ENCODE peak calls at places on chromosomes 1 and 21, in five cellular contexts. G is hepatocyte, N is HCT116, M is PC-3, C is GM23338. A is an unnamed sample. For H3K9me2, the result is how much of the 10 kb centered on the place peaks cover.

GRCh38 chr1:172460901-172461315 is 17.0 kb upstream of the PIGC start:
- DNase-seq in G (no peak), N (no peak), M (peak), C (peak), A (no peak)

GRCh38 chr1:154115180-154115579 is 39.7 kb downstream of the NUP210L start:
- DNase-seq in G (no peak), N (no peak), M (no peak), C (peak), A (no peak)

GRCh38 chr1:236757640-236758039 is 37.5 kb upstream of the MTR start:
- DNase-seq in G (no peak), N (no peak), M (no peak), C (no peak), A (no peak)

GRCh38 chr1:26787381-26787705 is 407 bp upstream of the PIGV start:
- DNase-seq in G (no peak), N (no peak), M (no peak), C (no peak), A (no peak)

GRCh38 chr1:85952460-85952859 is 204.1 kb downstream of the COL24A1 start:
- DNase-seq in G (no peak), N (no peak), M (no peak), C (no peak), A (no peak)

GRCh38 chr1:21661886-21662285 is 7.3 kb downstream of the RAP1GAP start:
- DNase-seq in G (no peak), N (no peak), M (no peak), C (no peak), A (no peak)

GRCh38 chr1:203336097-203336496 is 14.8 kb downstream of the FMOD start:
- DNase-seq in G (no peak), N (no peak), M (no peak), C (no peak), A (no peak)

GRCh38 chr1:12143631-12144155 is 23.1 kb upstream of the TNFRSF1B start:
- DNase-seq in G (peak), N (no peak), M (peak), C (no peak), A (no peak)

GRCh38 chr1:193062698-193063463 is 3.5 kb downstream of the RO60 start:
- DNase-seq in G (no peak), N (no peak), M (peak), C (no peak), A (no peak)

GRCh38 chr1:242081446-242081845 is 82.5 kb upstream of the MAP1LC3C start:
- DNase-seq in G (no peak), N (no peak), M (no peak), C (no peak), A (no peak)

GRCh38 chr1:99782397-99782796 is 16.0 kb upstream of the FRRS1 start:
- DNase-seq in G (no peak), N (no peak), M (no peak), C (no peak), A (no peak)

GRCh38 chr1:38950553-38950952 is 8.9 kb upstream of the RHBDL2 start:
- DNase-seq in G (no peak), N (no peak), M (no peak), C (no peak), A (no peak)

GRCh38 chr1:200179781-200180160 is 152.3 kb downstream of the NR5A2 start:
- DNase-seq in G (no peak), N (no peak), M (no peak), C (no peak), A (no peak)

GRCh38 chr1:82371844-82372498 is 571.2 kb downstream of the ADGRL2 start:
- DNase-seq in G (no peak), N (no peak), M (no peak), C (no peak), A (no peak)

GRCh38 chr1:228555074-228555989 is 68.2 kb downstream of the RNF187 start:
- DNase-seq in G (no peak), N (no peak), M (no peak), C (no peak), A (peak)

GRCh38 chr21:15031790-15032357 is 32.9 kb downstream of the NRIP1 start:
- DNase-seq in G (no peak), N (no peak), M (no peak), C (no peak), A (no peak)

GRCh38 chr1:197948926-197949899 is 32.0 kb downstream of the LHX9 start:
- DNase-seq in G (no peak), N (no peak), M (no peak), C (no peak), A (no peak)

GRCh38 chr1:147541672-147542548 is 609 bp downstream of the BCL9 start:
- DNase-seq in G (peak), N (no peak), M (peak), C (peak), A (peak)

GRCh38 chr1:186465956-186466355 is 5.0 kb upstream of the PDC start:
- DNase-seq in G (no peak), N (no peak), M (no peak), C (no peak), A (no peak)

GRCh38 chr1:32920833-32921232 is 19.6 kb upstream of the TMEM54 start:
- DNase-seq in G (no peak), N (no peak), M (no peak), C (no peak), A (no peak)

GRCh38 chr1:11100149-11100493 is 452 bp upstream of the EXOSC10 start:
- DNase-seq in G (no peak), N (no peak), M (no peak), C (no peak), A (no peak)

GRCh38 chr1:30520461-30520860 is 202.9 kb downstream of the MATN1 start:
- DNase-seq in G (no peak), N (no peak), M (no peak), C (no peak), A (no peak)

GRCh38 chr1:27603320-27603961 is 503 bp downstream of the AHDC1 start:
- DNase-seq in G (peak), N (no peak), M (no peak), C (peak), A (peak)

GRCh38 chr1:7617826-7618225 is 153.3 kb upstream of the VAMP3 start:
- DNase-seq in G (no peak), N (no peak), M (no peak), C (no peak), A (no peak)
- TF ChIP-seq EZH2phosphoT487 in G (no peak), N (no peak), M (no peak), C (no peak), A (no peak)

GRCh38 chr1:238135708-238136107 is 245.0 kb upstream of the ZP4 start:
- DNase-seq in G (no peak), N (no peak), M (no peak), C (no peak), A (no peak)

GRCh38 chr1:238141295-238141694 is 250.6 kb upstream of the ZP4 start:
- DNase-seq in G (no peak), N (no peak), M (no peak), C (no peak), A (no peak)

GRCh38 chr1:238139713-238140112 is 249.0 kb upstream of the ZP4 start:
- DNase-seq in G (peak), N (no peak), M (peak), C (no peak), A (no peak)

DNA sequence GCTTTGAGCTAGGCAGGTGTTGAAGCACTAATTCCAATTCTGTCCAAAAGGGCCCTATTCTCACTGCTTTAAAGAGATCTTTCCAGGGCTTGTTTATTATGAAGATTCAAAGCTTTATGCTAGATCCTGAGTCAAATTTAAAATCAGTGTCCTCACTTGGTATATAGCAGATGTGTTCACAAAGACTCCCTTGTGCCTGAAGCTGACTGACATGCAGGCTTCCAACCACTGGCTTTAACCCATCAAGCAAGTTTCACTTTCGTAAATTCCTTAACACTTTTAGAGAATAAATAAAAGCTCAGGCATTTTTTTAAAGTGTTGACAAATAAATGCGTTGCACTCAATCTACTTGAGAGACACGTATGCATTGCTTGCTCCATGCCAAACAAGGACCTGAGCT is 245.5 kb upstream of the ZP4 start:
- DNase-seq in G (no peak), N (no peak), M (no peak), C (no peak), A (no peak)
- TF ChIP-seq CTCF in G (no peak), N (no peak), M (no peak), C (no peak), A (no peak)

GRCh38 chr21:33991091-33991490 is 75.5 kb upstream of the ATP5PO start:
- DNase-seq in G (no peak), N (no peak), M (no peak), C (no peak), A (no peak)

GRCh38 chr21:33985117-33986050 is 69.8 kb upstream of the ATP5PO start:
- DNase-seq in G (no peak), N (no peak), M (no peak), C (no peak), A (no peak)

GRCh38 chr21:33987461-33987860 is 71.9 kb upstream of the ATP5PO start:
- DNase-seq in G (no peak), N (no peak), M (no peak), C (no peak), A (no peak)

GRCh38 chr21:33989440-33989839 is 73.8 kb upstream of the ATP5PO start:
- DNase-seq in G (no peak), N (no peak), M (no peak), C (no peak), A (no peak)

DNA sequence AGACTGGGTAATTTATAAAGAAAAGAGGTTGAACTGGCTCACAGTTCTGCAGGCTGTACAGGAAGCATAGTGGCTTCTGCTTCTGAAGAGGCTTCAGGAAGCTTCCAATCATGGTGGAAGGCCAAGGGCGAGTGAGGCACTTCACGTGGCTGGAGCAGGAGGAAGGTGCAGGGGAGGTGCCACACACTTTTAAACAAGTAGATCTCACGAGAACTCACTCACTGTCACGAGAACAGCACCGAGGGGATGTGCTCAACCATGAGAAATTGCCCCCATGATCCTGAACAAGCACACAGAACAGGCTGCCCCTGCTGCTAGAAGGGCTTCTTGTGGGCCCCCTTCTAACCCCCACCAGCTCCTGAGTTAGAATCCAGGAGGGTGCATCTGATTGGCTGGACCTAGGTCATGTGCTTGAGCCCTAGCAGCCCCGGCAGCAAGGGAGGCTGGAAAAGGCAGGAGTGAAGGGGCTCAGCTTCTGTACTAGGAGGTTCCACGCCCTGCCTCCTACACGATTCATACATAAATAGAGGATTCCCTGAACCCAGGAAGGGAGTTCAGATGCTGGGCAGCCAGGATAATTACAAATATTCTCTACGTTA is 72.7 kb upstream of the ATP5PO start:
- DNase-seq in G (no peak), N (no peak), M (no peak), C (no peak), A (no peak)
- H3K9me2 ChIP-seq in G (under half), N (under half), M (under half), C (under half), A (under half)

GRCh38 chr1:244324176-244324883 is 127.4 kb downstream of the ADSS2 start:
- DNase-seq in G (no peak), N (no peak), M (no peak), C (no peak), A (no peak)

GRCh38 chr1:244325056-244325764 is 126.5 kb downstream of the ADSS2 start:
- DNase-seq in G (no peak), N (no peak), M (no peak), C (no peak), A (peak)

GRCh38 chr1:244319283-244320132 is 132.2 kb downstream of the ADSS2 start:
- DNase-seq in G (no peak), N (no peak), M (peak), C (no peak), A (peak)

GRCh38 chr1:244322181-244322580 is 129.5 kb downstream of the ADSS2 start:
- DNase-seq in G (no peak), N (no peak), M (no peak), C (no peak), A (no peak)

GRCh38 chr1:244322791-244323521 is 128.8 kb downstream of the ADSS2 start:
- DNase-seq in G (peak), N (peak), M (peak), C (peak), A (no peak)
- TF ChIP-seq EZH2phosphoT487 in G (no peak), N (no peak), M (no peak), C (no peak), A (no peak)

DNA sequence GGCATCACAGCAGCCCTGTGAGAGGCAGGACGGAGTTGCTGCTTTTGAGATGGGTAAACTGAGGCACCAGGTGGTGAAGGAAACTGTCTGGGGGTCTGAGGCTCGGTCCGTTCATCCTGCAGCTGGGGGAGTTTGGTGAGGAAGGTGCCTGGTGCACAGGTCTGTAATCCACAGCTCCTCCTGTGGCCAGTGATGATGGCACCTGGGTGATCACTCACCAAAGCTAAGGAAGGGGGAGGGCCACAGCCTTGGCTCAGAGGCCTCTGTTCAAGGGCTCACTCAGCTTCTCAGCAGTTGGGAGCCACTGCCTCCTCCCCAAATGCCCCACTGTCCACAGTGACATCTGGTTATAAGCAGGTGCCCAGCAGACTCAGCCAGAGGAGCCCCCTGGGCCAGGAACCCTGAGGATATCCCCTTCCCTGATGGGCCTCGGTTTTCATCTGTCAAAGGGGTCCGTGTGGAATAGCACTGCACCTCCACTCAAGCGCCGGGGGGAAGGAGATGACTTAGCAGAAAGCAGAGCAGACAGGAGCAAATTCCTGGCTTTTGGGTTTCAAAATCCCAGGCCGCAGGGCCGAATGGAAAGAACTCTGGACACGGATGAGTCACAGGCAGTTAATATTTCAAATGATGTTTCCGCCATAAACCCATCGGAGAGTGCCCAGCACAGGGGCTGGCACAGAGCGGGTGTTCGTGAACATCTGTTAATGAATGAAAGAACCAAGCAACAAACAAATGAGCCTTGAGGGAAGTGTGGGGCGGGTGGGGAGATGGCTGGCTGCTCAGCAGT is 82.8 kb downstream of the DMRTB1 start:
- DNase-seq in G (peak), N (peak), M (peak), C (peak), A (peak)
- TF ChIP-seq CTCF in G (peak), N (peak), M (peak), C (peak), A (peak)

DNA sequence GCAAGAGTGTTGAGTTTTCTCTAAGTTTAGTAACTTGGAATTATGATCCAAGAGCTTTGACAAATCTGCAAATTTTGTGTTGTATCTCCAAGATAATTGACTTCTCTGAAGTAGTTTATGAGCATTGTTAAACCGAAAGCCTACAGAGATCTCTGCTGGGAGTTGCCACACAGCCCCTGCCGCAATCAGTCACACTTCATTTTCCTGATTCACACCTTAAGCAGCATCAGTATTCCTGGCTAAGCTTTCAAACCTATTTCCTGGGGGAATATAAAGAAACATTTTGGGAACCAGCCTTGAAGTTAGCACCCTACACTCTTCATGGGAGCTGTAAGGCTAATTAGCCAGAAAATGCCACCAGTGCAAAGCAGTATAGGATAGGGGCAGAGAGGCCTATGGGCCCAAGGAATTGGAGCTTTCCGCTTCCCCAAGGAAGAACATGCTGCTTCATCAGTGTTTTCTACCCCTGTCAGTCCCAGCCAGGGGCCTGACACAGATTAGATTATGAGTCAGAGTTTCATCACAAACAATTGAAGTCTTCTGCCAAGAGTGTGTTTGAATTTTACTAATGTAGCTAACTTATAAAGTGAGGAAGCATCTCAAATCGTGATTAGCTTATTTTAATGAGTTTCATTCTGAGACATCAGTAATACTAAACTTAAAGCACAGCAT is 23.2 kb upstream of the CACYBP start:
- DNase-seq in G (no peak), N (no peak), M (peak), C (no peak), A (no peak)
- H3K9me2 ChIP-seq in G (under half), N (under half), M (under half), C (under half), A (under half)

GRCh38 chr1:247680171-247680570 is 632 bp upstream of the OR13G1 start:
- DNase-seq in G (no peak), N (no peak), M (peak), C (no peak), A (no peak)
- TF ChIP-seq EZH2phosphoT487 in G (no peak), N (no peak), M (no peak), C (no peak), A (no peak)

GRCh38 chr1:202154766-202155477 is 5.5 kb downstream of the PTPN7 start:
- DNase-seq in G (peak), N (peak), M (peak), C (peak), A (peak)
- TF ChIP-seq CTCF in G (peak), N (peak), M (peak), C (peak), A (peak)

GRCh38 chr1:246517391-246517790 is 10.3 kb upstream of the SMYD3 start:
- DNase-seq in G (no peak), N (no peak), M (no peak), C (no peak), A (no peak)

GRCh38 chr1:246513041-246513440 is 6.0 kb upstream of the SMYD3 start:
- DNase-seq in G (no peak), N (no peak), M (no peak), C (no peak), A (no peak)

GRCh38 chr1:246516126-246516525 is 9.0 kb upstream of the SMYD3 start:
- DNase-seq in G (no peak), N (no peak), M (no peak), C (no peak), A (no peak)

GRCh38 chr1:246513619-246514343 is 6.7 kb upstream of the SMYD3 start:
- DNase-seq in G (no peak), N (no peak), M (no peak), C (no peak), A (no peak)

DNA sequence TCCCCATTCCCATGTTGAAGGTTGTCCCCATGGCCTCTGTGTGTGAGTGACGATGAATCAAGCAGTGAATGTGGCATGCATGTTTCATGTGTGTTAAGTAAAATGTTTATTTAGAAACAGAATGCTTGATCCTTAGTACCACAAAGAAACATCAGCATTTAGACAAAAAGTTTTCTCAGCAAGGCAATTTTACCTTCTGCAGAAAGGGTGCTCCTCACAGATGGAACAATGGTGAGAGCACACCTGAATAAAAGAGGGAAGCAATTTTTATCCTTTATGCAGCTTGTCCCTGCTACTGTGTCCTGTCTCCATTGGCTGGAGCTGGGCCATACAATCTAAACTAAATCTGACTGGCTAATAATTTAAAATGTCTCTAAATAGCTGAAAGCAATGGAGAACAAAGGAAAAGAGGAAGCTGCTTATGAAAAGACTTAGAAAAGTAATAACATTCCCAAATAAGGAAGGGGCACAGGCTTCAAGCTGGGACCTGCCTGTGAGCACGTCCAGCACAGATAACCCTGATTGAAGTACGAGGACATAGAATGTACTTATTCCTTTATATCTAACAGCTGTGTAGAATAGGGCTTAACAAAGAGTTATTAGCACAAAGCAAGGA is 8.4 kb upstream of the SMYD3 start:
- DNase-seq in G (no peak), N (no peak), M (no peak), C (no peak), A (no peak)
- H3K9me2 ChIP-seq in G (under half), N (under half), M (under half), C (under half), A (under half)

A was measured in OCI-LY7.